ENCODE peak calls at places on chromosomes 11 and 22, in five cellular contexts. One of them, this sample, is unnamed.
A peak's percentile ranks its signal among the peaks of the same experiment; 100 is the strongest.

GRCh38 chr11:12329169-12329568 is 48.2 kb upstream of the PARVA start:
- DNase-seq in stimulated activated CD8-positive, alpha-beta memory T cell treated with anti-CD3 and anti-CD28 coated beads, Interleukin-15, amount 100 ng/mL, for 1 hour: no peak
- DNase-seq in mucosa of descending colon: no peak
- DNase-seq in activated naive CD4-positive, alpha-beta T cell: no peak
- DNase-seq in GM12891: no peak
- DNase-seq in this sample: no peak

GRCh38 chr22:37243402-37244113 is 511 bp downstream of the RAC2 start:
- DNase-seq in stimulated activated CD8-positive, alpha-beta memory T cell treated with anti-CD3 and anti-CD28 coated beads, Interleukin-15, amount 100 ng/mL, for 1 hour: no peak
- DNase-seq in mucosa of descending colon: no peak
- DNase-seq in activated naive CD4-positive, alpha-beta T cell: no peak
- DNase-seq in GM12891: no peak
- DNase-seq in this sample: no peak

GRCh38 chr11:69205929-69206612 is 50.3 kb downstream of the SMIM38 start:
- DNase-seq in stimulated activated CD8-positive, alpha-beta memory T cell treated with anti-CD3 and anti-CD28 coated beads, Interleukin-15, amount 100 ng/mL, for 1 hour: no peak
- DNase-seq in mucosa of descending colon: no peak
- DNase-seq in activated naive CD4-positive, alpha-beta T cell: no peak
- DNase-seq in GM12891: no peak
- DNase-seq in this sample: peak; percentile 17

GRCh38 chr22:37443086-37443485 is 15.8 kb upstream of the ELFN2 start:
- DNase-seq in stimulated activated CD8-positive, alpha-beta memory T cell treated with anti-CD3 and anti-CD28 coated beads, Interleukin-15, amount 100 ng/mL, for 1 hour: no peak
- DNase-seq in mucosa of descending colon: no peak
- DNase-seq in activated naive CD4-positive, alpha-beta T cell: no peak
- DNase-seq in GM12891: no peak
- DNase-seq in this sample: no peak

GRCh38 chr11:9046376-9046775 is 42.6 kb upstream of the NRIP3 start:
- DNase-seq in stimulated activated CD8-positive, alpha-beta memory T cell treated with anti-CD3 and anti-CD28 coated beads, Interleukin-15, amount 100 ng/mL, for 1 hour: no peak
- DNase-seq in mucosa of descending colon: no peak
- DNase-seq in activated naive CD4-positive, alpha-beta T cell: no peak
- DNase-seq in GM12891: no peak
- DNase-seq in this sample: no peak

GRCh38 chr11:82792822-82793569 is 59.3 kb upstream of the FAM181B start:
- DNase-seq in stimulated activated CD8-positive, alpha-beta memory T cell treated with anti-CD3 and anti-CD28 coated beads, Interleukin-15, amount 100 ng/mL, for 1 hour: no peak
- DNase-seq in mucosa of descending colon: no peak
- DNase-seq in activated naive CD4-positive, alpha-beta T cell: no peak
- DNase-seq in GM12891: no peak
- DNase-seq in this sample: no peak

GRCh38 chr11:124078591-124078990 is 36.7 kb upstream of the VWA5A start:
- DNase-seq in stimulated activated CD8-positive, alpha-beta memory T cell treated with anti-CD3 and anti-CD28 coated beads, Interleukin-15, amount 100 ng/mL, for 1 hour: no peak
- DNase-seq in mucosa of descending colon: no peak
- DNase-seq in activated naive CD4-positive, alpha-beta T cell: no peak
- DNase-seq in GM12891: no peak
- DNase-seq in this sample: no peak

GRCh38 chr11:103202048-103202651 is 92.9 kb downstream of the DYNC2H1 start:
- DNase-seq in stimulated activated CD8-positive, alpha-beta memory T cell treated with anti-CD3 and anti-CD28 coated beads, Interleukin-15, amount 100 ng/mL, for 1 hour: no peak
- DNase-seq in mucosa of descending colon: no peak
- DNase-seq in activated naive CD4-positive, alpha-beta T cell: no peak
- DNase-seq in GM12891: no peak
- DNase-seq in this sample: no peak

GRCh38 chr22:33867118-33867863 is 53.0 kb downstream of the LARGE1 start:
- DNase-seq in stimulated activated CD8-positive, alpha-beta memory T cell treated with anti-CD3 and anti-CD28 coated beads, Interleukin-15, amount 100 ng/mL, for 1 hour: no peak
- DNase-seq in mucosa of descending colon: no peak
- DNase-seq in activated naive CD4-positive, alpha-beta T cell: no peak
- DNase-seq in GM12891: no peak
- DNase-seq in this sample: no peak

GRCh38 chr11:3095712-3096361 is 38.6 kb upstream of the CARS1 start:
- DNase-seq in stimulated activated CD8-positive, alpha-beta memory T cell treated with anti-CD3 and anti-CD28 coated beads, Interleukin-15, amount 100 ng/mL, for 1 hour: no peak
- DNase-seq in mucosa of descending colon: no peak
- DNase-seq in activated naive CD4-positive, alpha-beta T cell: no peak
- DNase-seq in GM12891: no peak
- DNase-seq in this sample: no peak

GRCh38 chr11:363948-364761 is 5.1 kb upstream of the B4GALNT4 start:
- DNase-seq in stimulated activated CD8-positive, alpha-beta memory T cell treated with anti-CD3 and anti-CD28 coated beads, Interleukin-15, amount 100 ng/mL, for 1 hour: peak; percentile 32
- DNase-seq in mucosa of descending colon: peak; percentile 89
- DNase-seq in activated naive CD4-positive, alpha-beta T cell: peak; percentile 56
- DNase-seq in GM12891: peak; percentile 60
- DNase-seq in this sample: peak; percentile 71

GRCh38 chr11:848988-849824 is 6.6 kb downstream of the TSPAN4 start:
- DNase-seq in stimulated activated CD8-positive, alpha-beta memory T cell treated with anti-CD3 and anti-CD28 coated beads, Interleukin-15, amount 100 ng/mL, for 1 hour: no peak
- DNase-seq in mucosa of descending colon: no peak
- DNase-seq in activated naive CD4-positive, alpha-beta T cell: peak; percentile 22
- DNase-seq in GM12891: no peak
- DNase-seq in this sample: no peak

GRCh38 chr22:36258750-36259619 is 6.1 kb downstream of the APOL1 start:
- DNase-seq in stimulated activated CD8-positive, alpha-beta memory T cell treated with anti-CD3 and anti-CD28 coated beads, Interleukin-15, amount 100 ng/mL, for 1 hour: no peak
- DNase-seq in mucosa of descending colon: no peak
- DNase-seq in activated naive CD4-positive, alpha-beta T cell: no peak
- DNase-seq in GM12891: no peak
- DNase-seq in this sample: peak; percentile 58

GRCh38 chr11:9859491-9860305 is 195.8 kb downstream of the SWAP70 start:
- DNase-seq in stimulated activated CD8-positive, alpha-beta memory T cell treated with anti-CD3 and anti-CD28 coated beads, Interleukin-15, amount 100 ng/mL, for 1 hour: no peak
- DNase-seq in mucosa of descending colon: no peak
- DNase-seq in activated naive CD4-positive, alpha-beta T cell: no peak
- DNase-seq in GM12891: no peak
- DNase-seq in this sample: no peak

GRCh38 chr11:44088871-44089270 is 6.6 kb upstream of the EXT2 start:
- DNase-seq in stimulated activated CD8-positive, alpha-beta memory T cell treated with anti-CD3 and anti-CD28 coated beads, Interleukin-15, amount 100 ng/mL, for 1 hour: no peak
- DNase-seq in mucosa of descending colon: no peak
- DNase-seq in activated naive CD4-positive, alpha-beta T cell: no peak
- DNase-seq in GM12891: no peak
- DNase-seq in this sample: no peak

GRCh38 chr11:123111465-123111864 is 49.5 kb upstream of the HSPA8 start:
- DNase-seq in stimulated activated CD8-positive, alpha-beta memory T cell treated with anti-CD3 and anti-CD28 coated beads, Interleukin-15, amount 100 ng/mL, for 1 hour: no peak
- DNase-seq in mucosa of descending colon: no peak
- DNase-seq in activated naive CD4-positive, alpha-beta T cell: no peak
- DNase-seq in GM12891: peak; percentile 44
- DNase-seq in this sample: no peak

GRCh38 chr11:65014146-65014960 is at the start of gene ARL2:
- DNase-seq in stimulated activated CD8-positive, alpha-beta memory T cell treated with anti-CD3 and anti-CD28 coated beads, Interleukin-15, amount 100 ng/mL, for 1 hour: peak; percentile 7
- DNase-seq in mucosa of descending colon: no peak
- DNase-seq in activated naive CD4-positive, alpha-beta T cell: peak; percentile 71
- DNase-seq in GM12891: peak; percentile 97
- DNase-seq in this sample: no peak

GRCh38 chr22:40560551-40560950 is 76.0 kb downstream of the MRTFA start:
- DNase-seq in stimulated activated CD8-positive, alpha-beta memory T cell treated with anti-CD3 and anti-CD28 coated beads, Interleukin-15, amount 100 ng/mL, for 1 hour: no peak
- DNase-seq in mucosa of descending colon: no peak
- DNase-seq in activated naive CD4-positive, alpha-beta T cell: no peak
- DNase-seq in GM12891: no peak
- DNase-seq in this sample: no peak

GRCh38 chr11:129251067-129251466 is 58.9 kb upstream of the ARHGAP32 start:
- DNase-seq in stimulated activated CD8-positive, alpha-beta memory T cell treated with anti-CD3 and anti-CD28 coated beads, Interleukin-15, amount 100 ng/mL, for 1 hour: no peak
- DNase-seq in mucosa of descending colon: no peak
- DNase-seq in activated naive CD4-positive, alpha-beta T cell: no peak
- DNase-seq in GM12891: no peak
- DNase-seq in this sample: no peak

This sample was measured in breast epithelium.